ENCODE peak calls at places on chromosomes 11 and 22, in six cellular contexts. One of them, this sample, is unnamed.

GRCh38 chr22:45430871-45431270 is 17.4 kb downstream of the RIBC2 start:
- DNase-seq in activated T-helper 9 cell treated with anti-CD3 and anti-CD28 coated beads, Interleukin-2, amount 50 U/mL, for 16 hours: no peak
- DNase-seq in LoVo: no peak
- DNase-seq in choroid plexus epithelial cell: no peak
- DNase-seq in activated CD8-positive, alpha-beta memory T cell treated with anti-CD3 and anti-CD28 coated beads, Interleukin-2, amount 10 ng/mL, durations not matched to agents 7 days and 5 days: no peak
- DNase-seq in cardiac fibroblast: no peak
- DNase-seq in this sample: no peak

GRCh38 chr11:45859661-45860140 is 12.4 kb downstream of the CRY2 start:
- DNase-seq in activated T-helper 9 cell treated with anti-CD3 and anti-CD28 coated beads, Interleukin-2, amount 50 U/mL, for 16 hours: no peak
- DNase-seq in LoVo: no peak
- DNase-seq in choroid plexus epithelial cell: peak
- DNase-seq in activated CD8-positive, alpha-beta memory T cell treated with anti-CD3 and anti-CD28 coated beads, Interleukin-2, amount 10 ng/mL, durations not matched to agents 7 days and 5 days: no peak
- DNase-seq in cardiac fibroblast: peak
- DNase-seq in this sample: no peak

GRCh38 chr11:126640186-126640585 is 284.7 kb downstream of the ST3GAL4 start:
- DNase-seq in activated T-helper 9 cell treated with anti-CD3 and anti-CD28 coated beads, Interleukin-2, amount 50 U/mL, for 16 hours: no peak
- DNase-seq in LoVo: no peak
- DNase-seq in choroid plexus epithelial cell: no peak
- DNase-seq in activated CD8-positive, alpha-beta memory T cell treated with anti-CD3 and anti-CD28 coated beads, Interleukin-2, amount 10 ng/mL, durations not matched to agents 7 days and 5 days: no peak
- DNase-seq in cardiac fibroblast: no peak
- DNase-seq in this sample: no peak

GRCh38 chr11:33835143-33835878 is 56.6 kb downstream of the LMO2 start:
- DNase-seq in activated T-helper 9 cell treated with anti-CD3 and anti-CD28 coated beads, Interleukin-2, amount 50 U/mL, for 16 hours: no peak
- DNase-seq in LoVo: peak
- DNase-seq in choroid plexus epithelial cell: peak
- DNase-seq in activated CD8-positive, alpha-beta memory T cell treated with anti-CD3 and anti-CD28 coated beads, Interleukin-2, amount 10 ng/mL, durations not matched to agents 7 days and 5 days: no peak
- DNase-seq in cardiac fibroblast: peak
- DNase-seq in this sample: no peak

GRCh38 chr11:75103380-75104026 is 6.8 kb upstream of the OR2AT4 start:
- DNase-seq in activated T-helper 9 cell treated with anti-CD3 and anti-CD28 coated beads, Interleukin-2, amount 50 U/mL, for 16 hours: no peak
- DNase-seq in LoVo: no peak
- DNase-seq in choroid plexus epithelial cell: peak
- DNase-seq in activated CD8-positive, alpha-beta memory T cell treated with anti-CD3 and anti-CD28 coated beads, Interleukin-2, amount 10 ng/mL, durations not matched to agents 7 days and 5 days: no peak
- DNase-seq in cardiac fibroblast: peak
- DNase-seq in this sample: no peak

GRCh38 chr11:61718613-61719302 is 33.7 kb upstream of the MYRF start:
- DNase-seq in activated T-helper 9 cell treated with anti-CD3 and anti-CD28 coated beads, Interleukin-2, amount 50 U/mL, for 16 hours: no peak
- DNase-seq in LoVo: no peak
- DNase-seq in choroid plexus epithelial cell: peak
- DNase-seq in activated CD8-positive, alpha-beta memory T cell treated with anti-CD3 and anti-CD28 coated beads, Interleukin-2, amount 10 ng/mL, durations not matched to agents 7 days and 5 days: no peak
- DNase-seq in cardiac fibroblast: peak
- DNase-seq in this sample: no peak

GRCh38 chr11:131998020-131998419 is 627.6 kb downstream of the NTM start:
- DNase-seq in activated T-helper 9 cell treated with anti-CD3 and anti-CD28 coated beads, Interleukin-2, amount 50 U/mL, for 16 hours: no peak
- DNase-seq in LoVo: no peak
- DNase-seq in choroid plexus epithelial cell: no peak
- DNase-seq in activated CD8-positive, alpha-beta memory T cell treated with anti-CD3 and anti-CD28 coated beads, Interleukin-2, amount 10 ng/mL, durations not matched to agents 7 days and 5 days: no peak
- DNase-seq in cardiac fibroblast: no peak
- DNase-seq in this sample: no peak

GRCh38 chr22:37186997-37187522 is 987 bp downstream of the C1QTNF6 start:
- DNase-seq in activated T-helper 9 cell treated with anti-CD3 and anti-CD28 coated beads, Interleukin-2, amount 50 U/mL, for 16 hours: no peak
- DNase-seq in LoVo: no peak
- DNase-seq in choroid plexus epithelial cell: no peak
- DNase-seq in activated CD8-positive, alpha-beta memory T cell treated with anti-CD3 and anti-CD28 coated beads, Interleukin-2, amount 10 ng/mL, durations not matched to agents 7 days and 5 days: no peak
- DNase-seq in cardiac fibroblast: peak
- DNase-seq in this sample: no peak

GRCh38 chr22:41508770-41509170 is 35.5 kb downstream of the POLR3H start:
- DNase-seq in activated T-helper 9 cell treated with anti-CD3 and anti-CD28 coated beads, Interleukin-2, amount 50 U/mL, for 16 hours: no peak
- DNase-seq in LoVo: no peak
- DNase-seq in choroid plexus epithelial cell: no peak
- DNase-seq in activated CD8-positive, alpha-beta memory T cell treated with anti-CD3 and anti-CD28 coated beads, Interleukin-2, amount 10 ng/mL, durations not matched to agents 7 days and 5 days: no peak
- DNase-seq in cardiac fibroblast: no peak
- DNase-seq in this sample: no peak

GRCh38 chr11:132632641-132633124 is 899.6 kb downstream of the OPCML start:
- DNase-seq in activated T-helper 9 cell treated with anti-CD3 and anti-CD28 coated beads, Interleukin-2, amount 50 U/mL, for 16 hours: no peak
- DNase-seq in LoVo: peak
- DNase-seq in choroid plexus epithelial cell: peak
- DNase-seq in activated CD8-positive, alpha-beta memory T cell treated with anti-CD3 and anti-CD28 coated beads, Interleukin-2, amount 10 ng/mL, durations not matched to agents 7 days and 5 days: no peak
- DNase-seq in cardiac fibroblast: peak
- DNase-seq in this sample: no peak

GRCh38 chr22:47201996-47202818 is 439.8 kb downstream of the TBC1D22A start:
- DNase-seq in activated T-helper 9 cell treated with anti-CD3 and anti-CD28 coated beads, Interleukin-2, amount 50 U/mL, for 16 hours: no peak
- DNase-seq in LoVo: no peak
- DNase-seq in choroid plexus epithelial cell: no peak
- DNase-seq in activated CD8-positive, alpha-beta memory T cell treated with anti-CD3 and anti-CD28 coated beads, Interleukin-2, amount 10 ng/mL, durations not matched to agents 7 days and 5 days: peak
- DNase-seq in cardiac fibroblast: no peak
- DNase-seq in this sample: peak

GRCh38 chr11:7252683-7253213 is 1.0 kb downstream of the SYT9 start:
- DNase-seq in activated T-helper 9 cell treated with anti-CD3 and anti-CD28 coated beads, Interleukin-2, amount 50 U/mL, for 16 hours: no peak
- DNase-seq in LoVo: no peak
- DNase-seq in choroid plexus epithelial cell: no peak
- DNase-seq in activated CD8-positive, alpha-beta memory T cell treated with anti-CD3 and anti-CD28 coated beads, Interleukin-2, amount 10 ng/mL, durations not matched to agents 7 days and 5 days: no peak
- DNase-seq in cardiac fibroblast: no peak
- DNase-seq in this sample: no peak

GRCh38 chr22:41780714-41781507 is 19.6 kb upstream of the CCDC134 start:
- DNase-seq in activated T-helper 9 cell treated with anti-CD3 and anti-CD28 coated beads, Interleukin-2, amount 50 U/mL, for 16 hours: peak
- DNase-seq in LoVo: no peak
- DNase-seq in choroid plexus epithelial cell: peak
- DNase-seq in activated CD8-positive, alpha-beta memory T cell treated with anti-CD3 and anti-CD28 coated beads, Interleukin-2, amount 10 ng/mL, durations not matched to agents 7 days and 5 days: peak
- DNase-seq in cardiac fibroblast: peak
- DNase-seq in this sample: peak

GRCh38 chr22:48765595-48765994 is 1062.1 kb downstream of the BRD1 start:
- DNase-seq in activated T-helper 9 cell treated with anti-CD3 and anti-CD28 coated beads, Interleukin-2, amount 50 U/mL, for 16 hours: no peak
- DNase-seq in LoVo: no peak
- DNase-seq in choroid plexus epithelial cell: no peak
- DNase-seq in activated CD8-positive, alpha-beta memory T cell treated with anti-CD3 and anti-CD28 coated beads, Interleukin-2, amount 10 ng/mL, durations not matched to agents 7 days and 5 days: peak
- DNase-seq in cardiac fibroblast: no peak
- DNase-seq in this sample: no peak

GRCh38 chr11:9200471-9200870 is 64.7 kb downstream of the DENND5A start:
- DNase-seq in activated T-helper 9 cell treated with anti-CD3 and anti-CD28 coated beads, Interleukin-2, amount 50 U/mL, for 16 hours: no peak
- DNase-seq in LoVo: no peak
- DNase-seq in choroid plexus epithelial cell: no peak
- DNase-seq in activated CD8-positive, alpha-beta memory T cell treated with anti-CD3 and anti-CD28 coated beads, Interleukin-2, amount 10 ng/mL, durations not matched to agents 7 days and 5 days: no peak
- DNase-seq in cardiac fibroblast: no peak
- DNase-seq in this sample: no peak

GRCh38 chr11:130194241-130195023 is 34.9 kb downstream of the ST14 start:
- DNase-seq in activated T-helper 9 cell treated with anti-CD3 and anti-CD28 coated beads, Interleukin-2, amount 50 U/mL, for 16 hours: no peak
- DNase-seq in LoVo: no peak
- DNase-seq in choroid plexus epithelial cell: no peak
- DNase-seq in activated CD8-positive, alpha-beta memory T cell treated with anti-CD3 and anti-CD28 coated beads, Interleukin-2, amount 10 ng/mL, durations not matched to agents 7 days and 5 days: no peak
- DNase-seq in cardiac fibroblast: no peak
- DNase-seq in this sample: no peak

GRCh38 chr11:11569936-11570491 is 51.8 kb downstream of the GALNT18 start:
- DNase-seq in activated T-helper 9 cell treated with anti-CD3 and anti-CD28 coated beads, Interleukin-2, amount 50 U/mL, for 16 hours: no peak
- DNase-seq in LoVo: no peak
- DNase-seq in choroid plexus epithelial cell: no peak
- DNase-seq in activated CD8-positive, alpha-beta memory T cell treated with anti-CD3 and anti-CD28 coated beads, Interleukin-2, amount 10 ng/mL, durations not matched to agents 7 days and 5 days: no peak
- DNase-seq in cardiac fibroblast: peak
- DNase-seq in this sample: no peak

GRCh38 chr11:76800466-76801200 is 17.5 kb downstream of the TSKU start:
- DNase-seq in activated T-helper 9 cell treated with anti-CD3 and anti-CD28 coated beads, Interleukin-2, amount 50 U/mL, for 16 hours: no peak
- DNase-seq in LoVo: no peak
- DNase-seq in choroid plexus epithelial cell: no peak
- DNase-seq in activated CD8-positive, alpha-beta memory T cell treated with anti-CD3 and anti-CD28 coated beads, Interleukin-2, amount 10 ng/mL, durations not matched to agents 7 days and 5 days: no peak
- DNase-seq in cardiac fibroblast: no peak
- DNase-seq in this sample: no peak

GRCh38 chr22:30336752-30337460 is 10.2 kb upstream of the TBC1D10A start:
- DNase-seq in activated T-helper 9 cell treated with anti-CD3 and anti-CD28 coated beads, Interleukin-2, amount 50 U/mL, for 16 hours: no peak
- DNase-seq in LoVo: no peak
- DNase-seq in choroid plexus epithelial cell: no peak
- DNase-seq in activated CD8-positive, alpha-beta memory T cell treated with anti-CD3 and anti-CD28 coated beads, Interleukin-2, amount 10 ng/mL, durations not matched to agents 7 days and 5 days: no peak
- DNase-seq in cardiac fibroblast: no peak
- DNase-seq in this sample: no peak

GRCh38 chr11:73652046-73652730 is 5.8 kb downstream of the PLEKHB1 start:
- DNase-seq in activated T-helper 9 cell treated with anti-CD3 and anti-CD28 coated beads, Interleukin-2, amount 50 U/mL, for 16 hours: no peak
- DNase-seq in LoVo: no peak
- DNase-seq in choroid plexus epithelial cell: no peak
- DNase-seq in activated CD8-positive, alpha-beta memory T cell treated with anti-CD3 and anti-CD28 coated beads, Interleukin-2, amount 10 ng/mL, durations not matched to agents 7 days and 5 days: no peak
- DNase-seq in cardiac fibroblast: peak
- DNase-seq in this sample: no peak

GRCh38 chr22:37467556-37467955 is 18.6 kb downstream of the MFNG start:
- DNase-seq in activated T-helper 9 cell treated with anti-CD3 and anti-CD28 coated beads, Interleukin-2, amount 50 U/mL, for 16 hours: no peak
- DNase-seq in LoVo: no peak
- DNase-seq in choroid plexus epithelial cell: no peak
- DNase-seq in activated CD8-positive, alpha-beta memory T cell treated with anti-CD3 and anti-CD28 coated beads, Interleukin-2, amount 10 ng/mL, durations not matched to agents 7 days and 5 days: no peak
- DNase-seq in cardiac fibroblast: no peak
- DNase-seq in this sample: no peak

GRCh38 chr11:102879801-102880200 is 5.0 kb upstream of the MMP12 start:
- DNase-seq in activated T-helper 9 cell treated with anti-CD3 and anti-CD28 coated beads, Interleukin-2, amount 50 U/mL, for 16 hours: no peak
- DNase-seq in LoVo: no peak
- DNase-seq in choroid plexus epithelial cell: no peak
- DNase-seq in activated CD8-positive, alpha-beta memory T cell treated with anti-CD3 and anti-CD28 coated beads, Interleukin-2, amount 10 ng/mL, durations not matched to agents 7 days and 5 days: no peak
- DNase-seq in cardiac fibroblast: no peak
- DNase-seq in this sample: no peak

GRCh38 chr11:112042161-112042960 is 17.2 kb downstream of the DLAT start:
- DNase-seq in activated T-helper 9 cell treated with anti-CD3 and anti-CD28 coated beads, Interleukin-2, amount 50 U/mL, for 16 hours: no peak
- DNase-seq in LoVo: no peak
- DNase-seq in choroid plexus epithelial cell: peak
- DNase-seq in activated CD8-positive, alpha-beta memory T cell treated with anti-CD3 and anti-CD28 coated beads, Interleukin-2, amount 10 ng/mL, durations not matched to agents 7 days and 5 days: no peak
- DNase-seq in cardiac fibroblast: peak
- DNase-seq in this sample: no peak

GRCh38 chr22:41286639-41287091 is 678 bp upstream of the RANGAP1 start:
- DNase-seq in activated T-helper 9 cell treated with anti-CD3 and anti-CD28 coated beads, Interleukin-2, amount 50 U/mL, for 16 hours: peak
- DNase-seq in LoVo: peak
- DNase-seq in choroid plexus epithelial cell: no peak
- DNase-seq in activated CD8-positive, alpha-beta memory T cell treated with anti-CD3 and anti-CD28 coated beads, Interleukin-2, amount 10 ng/mL, durations not matched to agents 7 days and 5 days: peak
- DNase-seq in cardiac fibroblast: no peak
- DNase-seq in this sample: peak

GRCh38 chr11:94776351-94777321 is 8.5 kb downstream of the AMOTL1 start:
- DNase-seq in activated T-helper 9 cell treated with anti-CD3 and anti-CD28 coated beads, Interleukin-2, amount 50 U/mL, for 16 hours: no peak
- DNase-seq in LoVo: peak
- DNase-seq in choroid plexus epithelial cell: peak
- DNase-seq in activated CD8-positive, alpha-beta memory T cell treated with anti-CD3 and anti-CD28 coated beads, Interleukin-2, amount 10 ng/mL, durations not matched to agents 7 days and 5 days: no peak
- DNase-seq in cardiac fibroblast: peak
- DNase-seq in this sample: no peak

GRCh38 chr11:68969386-68969785 is 11.4 kb downstream of the MRGPRD start:
- DNase-seq in activated T-helper 9 cell treated with anti-CD3 and anti-CD28 coated beads, Interleukin-2, amount 50 U/mL, for 16 hours: no peak
- DNase-seq in LoVo: no peak
- DNase-seq in choroid plexus epithelial cell: no peak
- DNase-seq in activated CD8-positive, alpha-beta memory T cell treated with anti-CD3 and anti-CD28 coated beads, Interleukin-2, amount 10 ng/mL, durations not matched to agents 7 days and 5 days: no peak
- DNase-seq in cardiac fibroblast: no peak
- DNase-seq in this sample: no peak

GRCh38 chr11:74932169-74932568 is 16.7 kb downstream of the XRRA1 start:
- DNase-seq in activated T-helper 9 cell treated with anti-CD3 and anti-CD28 coated beads, Interleukin-2, amount 50 U/mL, for 16 hours: no peak
- DNase-seq in LoVo: no peak
- DNase-seq in choroid plexus epithelial cell: peak
- DNase-seq in activated CD8-positive, alpha-beta memory T cell treated with anti-CD3 and anti-CD28 coated beads, Interleukin-2, amount 10 ng/mL, durations not matched to agents 7 days and 5 days: peak
- DNase-seq in cardiac fibroblast: peak
- DNase-seq in this sample: peak

GRCh38 chr11:117387992-117388765 is 60.5 kb downstream of the CEP164 start:
- DNase-seq in activated T-helper 9 cell treated with anti-CD3 and anti-CD28 coated beads, Interleukin-2, amount 50 U/mL, for 16 hours: no peak
- DNase-seq in LoVo: no peak
- DNase-seq in choroid plexus epithelial cell: peak
- DNase-seq in activated CD8-positive, alpha-beta memory T cell treated with anti-CD3 and anti-CD28 coated beads, Interleukin-2, amount 10 ng/mL, durations not matched to agents 7 days and 5 days: no peak
- DNase-seq in cardiac fibroblast: peak
- DNase-seq in this sample: no peak